ENCODE peak calls at places on chromosomes 7 and 10, in seven cellular contexts. T, L, M, U, Q, I and D are unnamed samples.

GRCh38 chr10:46534828-46535524 is 21.5 kb downstream of the GPRIN2 start:
- DNase-seq in M (no peak), L (no peak), I (no peak), Q (no peak), U (no peak), T (no peak), D (no peak)

GRCh38 chr7:47743898-47744612 is 162.1 kb upstream of the TNS3 start:
- DNase-seq in L (no peak), Q (no peak), I (peak), T (no peak), U (no peak), M (no peak), D (no peak)

GRCh38 chr7:45252857-45253256 is 95.3 kb downstream of the RAMP3 start:
- DNase-seq in L (no peak), Q (no peak), T (no peak), M (no peak), I (no peak), U (no peak), D (no peak)

GRCh38 chr7:157428554-157428945 is 91.7 kb downstream of the DNAJB6 start:
- DNase-seq in T (no peak), M (no peak), L (no peak), U (no peak), Q (no peak), I (no peak), D (no peak)

GRCh38 chr7:12635830-12636229 is 51.6 kb upstream of the ARL4A start:
- DNase-seq in L (no peak), U (no peak), I (no peak), T (no peak), Q (no peak), M (no peak), D (no peak)

GRCh38 chr10:116098411-116099019 is 174.5 kb downstream of the GFRA1 start:
- DNase-seq in T (no peak), Q (no peak), U (no peak), M (no peak), I (peak), L (no peak), D (no peak)

GRCh38 chr7:83005410-83005809 is 157.3 kb downstream of the PCLO start:
- DNase-seq in L (no peak), U (peak), M (no peak), I (no peak), T (no peak), Q (no peak), D (no peak)

GRCh38 chr10:124693396-124693795 is 50.8 kb downstream of the FAM53B start:
- DNase-seq in I (no peak), U (no peak), Q (no peak), M (no peak), T (no peak), L (no peak), D (no peak)

GRCh38 chr10:113384181-113384580 is 168.7 kb upstream of the HABP2 start:
- DNase-seq in Q (no peak), T (no peak), U (no peak), M (no peak), L (no peak), I (no peak), D (no peak)

GRCh38 chr10:108775911-108776475 is 1147.3 kb downstream of the XPNPEP1 start:
- DNase-seq in M (no peak), I (no peak), Q (no peak), U (no peak), T (no peak), L (no peak), D (no peak)

GRCh38 chr7:151043959-151044358 is 4.4 kb upstream of the ASIC3 start:
- DNase-seq in I (no peak), M (no peak), T (no peak), L (no peak), Q (no peak), U (no peak), D (no peak)

GRCh38 chr7:142298631-142299030 is 40.8 kb upstream of the PRSS58 start:
- DNase-seq in Q (no peak), U (no peak), L (no peak), M (no peak), T (no peak), I (no peak), D (no peak)

GRCh38 chr7:97819161-97819560 is 53.0 kb downstream of the ASNS start:
- DNase-seq in I (no peak), L (no peak), Q (no peak), T (no peak), U (peak), M (no peak), D (no peak)

GRCh38 chr10:48802611-48803046 is 118.0 kb downstream of the WDFY4 start:
- DNase-seq in M (no peak), Q (no peak), I (no peak), U (no peak), L (no peak), T (no peak), D (no peak)

GRCh38 chr7:7681936-7682329 is 36.5 kb downstream of the RPA3 start:
- DNase-seq in T (no peak), I (no peak), U (peak), M (no peak), Q (no peak), L (no peak), D (no peak)

GRCh38 chr7:129338450-129338849 is 95.8 kb upstream of the STRIP2 start:
- DNase-seq in U (no peak), Q (no peak), T (no peak), M (no peak), L (no peak), I (no peak), D (no peak)

GRCh38 chr10:61463035-61463909 is 10.1 kb upstream of the TMEM26 start:
- DNase-seq in T (no peak), L (no peak), M (no peak), I (no peak), Q (no peak), U (no peak), D (no peak)

GRCh38 chr10:120012566-120012965 is 120.0 kb downstream of the SEC23IP start:
- DNase-seq in M (no peak), T (no peak), Q (no peak), U (no peak), L (peak), I (no peak), D (no peak)

GRCh38 chr10:69641261-69641980 is 11.4 kb downstream of the FAM241B start:
- DNase-seq in L (no peak), T (no peak), Q (no peak), U (no peak), M (no peak), I (no peak), D (no peak)

GRCh38 chr7:28847176-28847575 is 111.0 kb downstream of the TRIL start:
- DNase-seq in L (no peak), T (no peak), M (no peak), Q (no peak), I (no peak), U (no peak), D (no peak)

GRCh38 chr7:234712-235553 is 42.6 kb downstream of the FAM20C start:
- DNase-seq in I (peak), U (no peak), M (no peak), T (no peak), L (peak), Q (no peak), D (no peak)

GRCh38 chr7:80428161-80429054 is 83.5 kb downstream of the GNAT3 start:
- DNase-seq in I (no peak), U (peak), L (peak), T (no peak), M (no peak), Q (peak), D (no peak)

GRCh38 chr10:56329961-56330360 is 31.1 kb downstream of the ZWINT start:
- DNase-seq in L (no peak), I (no peak), U (no peak), Q (no peak), M (no peak), T (no peak), D (no peak)

GRCh38 chr10:47047577-47048532 is 136.6 kb downstream of the PTPN20 start:
- DNase-seq in L (peak), Q (peak), U (peak), T (peak), M (peak), I (peak), D (peak)

GRCh38 chr7:158805937-158806336 is 23.4 kb downstream of the ESYT2 start:
- DNase-seq in U (no peak), M (no peak), Q (no peak), T (no peak), L (no peak), I (no peak), D (no peak)

GRCh38 chr10:114184276-114184675 is 5.1 kb downstream of the TDRD1 start:
- DNase-seq in L (no peak), Q (no peak), I (no peak), U (no peak), T (no peak), M (no peak), D (no peak)

GRCh38 chr7:36391436-36392198 is 2.0 kb downstream of the ANLN start:
- DNase-seq in L (peak), Q (no peak), M (no peak), I (no peak), U (peak), T (no peak), D (no peak)

GRCh38 chr7:156544919-156545715 is 95.5 kb upstream of the RNF32 start:
- DNase-seq in Q (no peak), M (no peak), T (no peak), U (no peak), L (peak), I (no peak), D (no peak)

GRCh38 chr10:94630017-94630688 is 53.4 kb upstream of the CYP2C18 start:
- DNase-seq in Q (peak), M (no peak), L (no peak), I (peak), T (no peak), U (peak), D (no peak)

GRCh38 chr10:127872871-127873600 is 19.7 kb downstream of the CLRN3 start:
- DNase-seq in U (no peak), L (peak), T (no peak), Q (no peak), I (no peak), M (no peak), D (no peak)

GRCh38 chr10:74598891-74599566 is 227.4 kb upstream of the KAT6B start:
- DNase-seq in L (no peak), M (no peak), I (no peak), T (no peak), U (no peak), Q (no peak), D (no peak)

GRCh38 chr7:157863906-157864810 is 527.4 kb downstream of the DNAJB6 start:
- DNase-seq in M (no peak), L (no peak), T (no peak), Q (no peak), U (no peak), I (no peak), D (no peak)

GRCh38 chr10:24119919-24120318 is 89.0 kb upstream of the KIAA1217 start:
- DNase-seq in T (no peak), Q (no peak), L (no peak), M (no peak), U (no peak), I (peak), D (no peak)

GRCh38 chr7:143407296-143408246 is 1.1 kb downstream of the EPHA1 start:
- DNase-seq in L (no peak), I (no peak), T (peak), U (no peak), M (no peak), Q (no peak), D (no peak)

GRCh38 chr10:111598433-111599059 is 521.7 kb downstream of the ADRA2A start:
- DNase-seq in L (peak), M (no peak), U (peak), I (peak), T (no peak), Q (peak), D (no peak)